ENCODE peak calls at places on chromosomes 13 and 19, in five cellular contexts. One of them, this sample, is unnamed.

GRCh38 chr13:109000207-109000606 is 370.8 kb downstream of the MYO16 start:
- DNase-seq in fibroblast of the aortic adventitia: no peak
- DNase-seq in fibroblast of pulmonary artery: no peak
- DNase-seq in upper lobe of left lung: no peak
- DNase-seq in choroid plexus epithelial cell: no peak
- DNase-seq in this sample: no peak

GRCh38 chr19:42281175-42282035 is 12.4 kb downstream of the CIC start:
- DNase-seq in fibroblast of the aortic adventitia: peak
- DNase-seq in fibroblast of pulmonary artery: peak
- DNase-seq in upper lobe of left lung: peak
- DNase-seq in choroid plexus epithelial cell: peak
- DNase-seq in this sample: no peak

GRCh38 chr13:64075543-64076271 is 2660.1 kb upstream of the PCDH20 start:
- DNase-seq in fibroblast of the aortic adventitia: no peak
- DNase-seq in fibroblast of pulmonary artery: no peak
- DNase-seq in upper lobe of left lung: peak
- DNase-seq in choroid plexus epithelial cell: no peak
- DNase-seq in this sample: no peak

GRCh38 chr13:36950330-36950729 is 30.3 kb upstream of the SMAD9 start:
- DNase-seq in fibroblast of the aortic adventitia: no peak
- DNase-seq in fibroblast of pulmonary artery: no peak
- DNase-seq in upper lobe of left lung: no peak
- DNase-seq in choroid plexus epithelial cell: no peak
- DNase-seq in this sample: no peak

GRCh38 chr13:104143760-104144406 is 1077.7 kb upstream of the SLC10A2 start:
- DNase-seq in fibroblast of the aortic adventitia: no peak
- DNase-seq in fibroblast of pulmonary artery: no peak
- DNase-seq in upper lobe of left lung: no peak
- DNase-seq in choroid plexus epithelial cell: no peak
- DNase-seq in this sample: no peak

GRCh38 chr13:37194428-37194861 is 89.0 kb upstream of the CSNK1A1L start:
- DNase-seq in fibroblast of the aortic adventitia: peak
- DNase-seq in fibroblast of pulmonary artery: peak
- DNase-seq in upper lobe of left lung: no peak
- DNase-seq in choroid plexus epithelial cell: peak
- DNase-seq in this sample: no peak

GRCh38 chr13:111143875-111144540 is 28.9 kb downstream of the ARHGEF7 start:
- DNase-seq in fibroblast of the aortic adventitia: peak
- DNase-seq in fibroblast of pulmonary artery: no peak
- DNase-seq in upper lobe of left lung: no peak
- DNase-seq in choroid plexus epithelial cell: no peak
- DNase-seq in this sample: no peak

GRCh38 chr13:44806841-44807240 is 182.4 kb downstream of the NUFIP1 start:
- DNase-seq in fibroblast of the aortic adventitia: no peak
- DNase-seq in fibroblast of pulmonary artery: no peak
- DNase-seq in upper lobe of left lung: no peak
- DNase-seq in choroid plexus epithelial cell: no peak
- DNase-seq in this sample: no peak

GRCh38 chr19:54708781-54709180 is 15.5 kb upstream of the KIR3DL3 start:
- DNase-seq in fibroblast of the aortic adventitia: no peak
- DNase-seq in fibroblast of pulmonary artery: no peak
- DNase-seq in upper lobe of left lung: peak
- DNase-seq in choroid plexus epithelial cell: no peak
- DNase-seq in this sample: no peak

GRCh38 chr13:40445557-40445990 is 220.9 kb downstream of the FOXO1 start:
- DNase-seq in fibroblast of the aortic adventitia: peak
- DNase-seq in fibroblast of pulmonary artery: peak
- DNase-seq in upper lobe of left lung: peak
- DNase-seq in choroid plexus epithelial cell: peak
- DNase-seq in this sample: peak

GRCh38 chr13:80551650-80552497 is 210.9 kb upstream of the SPRY2 start:
- DNase-seq in fibroblast of the aortic adventitia: no peak
- DNase-seq in fibroblast of pulmonary artery: no peak
- DNase-seq in upper lobe of left lung: no peak
- DNase-seq in choroid plexus epithelial cell: peak
- DNase-seq in this sample: no peak

GRCh38 chr13:40969169-40969901 is 49.8 kb downstream of the ELF1 start:
- DNase-seq in fibroblast of the aortic adventitia: no peak
- DNase-seq in fibroblast of pulmonary artery: no peak
- DNase-seq in upper lobe of left lung: no peak
- DNase-seq in choroid plexus epithelial cell: no peak
- DNase-seq in this sample: no peak

GRCh38 chr13:98984118-98984517 is 6.3 kb upstream of the DOCK9 start:
- DNase-seq in fibroblast of the aortic adventitia: no peak
- DNase-seq in fibroblast of pulmonary artery: no peak
- DNase-seq in upper lobe of left lung: no peak
- DNase-seq in choroid plexus epithelial cell: no peak
- DNase-seq in this sample: no peak

GRCh38 chr13:112983428-112984196 is 14.6 kb downstream of the MCF2L start:
- DNase-seq in fibroblast of the aortic adventitia: no peak
- DNase-seq in fibroblast of pulmonary artery: no peak
- DNase-seq in upper lobe of left lung: peak
- DNase-seq in choroid plexus epithelial cell: no peak
- DNase-seq in this sample: no peak

GRCh38 chr13:41648314-41648935 is 191.1 kb downstream of the RGCC start:
- DNase-seq in fibroblast of the aortic adventitia: peak
- DNase-seq in fibroblast of pulmonary artery: peak
- DNase-seq in upper lobe of left lung: no peak
- DNase-seq in choroid plexus epithelial cell: peak
- DNase-seq in this sample: no peak

GRCh38 chr19:1252818-1253513 is 4.6 kb downstream of the MIDN start:
- DNase-seq in fibroblast of the aortic adventitia: peak
- DNase-seq in fibroblast of pulmonary artery: peak
- DNase-seq in upper lobe of left lung: peak
- DNase-seq in choroid plexus epithelial cell: peak
- DNase-seq in this sample: peak

GRCh38 chr19:7982651-7983099 is 22.8 kb downstream of the ELAVL1 start:
- DNase-seq in fibroblast of the aortic adventitia: no peak
- DNase-seq in fibroblast of pulmonary artery: no peak
- DNase-seq in upper lobe of left lung: no peak
- DNase-seq in choroid plexus epithelial cell: no peak
- DNase-seq in this sample: no peak

GRCh38 chr13:46170687-46171086 is 11.3 kb downstream of the LCP1 start:
- DNase-seq in fibroblast of the aortic adventitia: no peak
- DNase-seq in fibroblast of pulmonary artery: peak
- DNase-seq in upper lobe of left lung: no peak
- DNase-seq in choroid plexus epithelial cell: peak
- DNase-seq in this sample: no peak

GRCh38 chr13:33072282-33072681 is 56.1 kb downstream of the KL start:
- DNase-seq in fibroblast of the aortic adventitia: peak
- DNase-seq in fibroblast of pulmonary artery: peak
- DNase-seq in upper lobe of left lung: no peak
- DNase-seq in choroid plexus epithelial cell: no peak
- DNase-seq in this sample: no peak

GRCh38 chr13:34108396-34108795 is 290.4 kb downstream of the RFC3 start:
- DNase-seq in fibroblast of the aortic adventitia: peak
- DNase-seq in fibroblast of pulmonary artery: peak
- DNase-seq in upper lobe of left lung: no peak
- DNase-seq in choroid plexus epithelial cell: peak
- DNase-seq in this sample: no peak

GRCh38 chr19:49616945-49617344 is 23.0 kb downstream of the RRAS start:
- DNase-seq in fibroblast of the aortic adventitia: no peak
- DNase-seq in fibroblast of pulmonary artery: no peak
- DNase-seq in upper lobe of left lung: no peak
- DNase-seq in choroid plexus epithelial cell: no peak
- DNase-seq in this sample: no peak

GRCh38 chr13:101706651-101707050 is 254.2 kb downstream of the ITGBL1 start:
- DNase-seq in fibroblast of the aortic adventitia: peak
- DNase-seq in fibroblast of pulmonary artery: peak
- DNase-seq in upper lobe of left lung: no peak
- DNase-seq in choroid plexus epithelial cell: peak
- DNase-seq in this sample: no peak

GRCh38 chr19:4302238-4302630 is at the start of gene TMIGD2:
- DNase-seq in fibroblast of the aortic adventitia: no peak
- DNase-seq in fibroblast of pulmonary artery: no peak
- DNase-seq in upper lobe of left lung: no peak
- DNase-seq in choroid plexus epithelial cell: no peak
- DNase-seq in this sample: no peak

GRCh38 chr19:38975214-38975860 is at the start of gene FBXO17:
- DNase-seq in fibroblast of the aortic adventitia: peak
- DNase-seq in fibroblast of pulmonary artery: peak
- DNase-seq in upper lobe of left lung: peak
- DNase-seq in choroid plexus epithelial cell: peak
- DNase-seq in this sample: peak

GRCh38 chr19:13848811-13849241 is 28.1 kb upstream of the NANOS3 start:
- DNase-seq in fibroblast of the aortic adventitia: no peak
- DNase-seq in fibroblast of pulmonary artery: no peak
- DNase-seq in upper lobe of left lung: no peak
- DNase-seq in choroid plexus epithelial cell: no peak
- DNase-seq in this sample: no peak

GRCh38 chr13:66689037-66689619 is 541.0 kb downstream of the PCDH9 start:
- DNase-seq in fibroblast of the aortic adventitia: peak
- DNase-seq in fibroblast of pulmonary artery: peak
- DNase-seq in upper lobe of left lung: no peak
- DNase-seq in choroid plexus epithelial cell: peak
- DNase-seq in this sample: no peak

GRCh38 chr13:110359840-110360301 is 52.8 kb downstream of the COL4A2 start:
- DNase-seq in fibroblast of the aortic adventitia: no peak
- DNase-seq in fibroblast of pulmonary artery: peak
- DNase-seq in upper lobe of left lung: no peak
- DNase-seq in choroid plexus epithelial cell: peak
- DNase-seq in this sample: no peak

GRCh38 chr13:40170091-40170490 is 496.4 kb downstream of the FOXO1 start:
- DNase-seq in fibroblast of the aortic adventitia: no peak
- DNase-seq in fibroblast of pulmonary artery: no peak
- DNase-seq in upper lobe of left lung: no peak
- DNase-seq in choroid plexus epithelial cell: no peak
- DNase-seq in this sample: no peak

GRCh38 chr13:20401958-20402856 is 123.5 kb downstream of the CRYL1 start:
- DNase-seq in fibroblast of the aortic adventitia: peak
- DNase-seq in fibroblast of pulmonary artery: peak
- DNase-seq in upper lobe of left lung: peak
- DNase-seq in choroid plexus epithelial cell: peak
- DNase-seq in this sample: no peak

GRCh38 chr19:5927439-5927821 is 13.4 kb downstream of the CAPS start:
- DNase-seq in fibroblast of the aortic adventitia: no peak
- DNase-seq in fibroblast of pulmonary artery: no peak
- DNase-seq in upper lobe of left lung: no peak
- DNase-seq in choroid plexus epithelial cell: no peak
- DNase-seq in this sample: peak
- TF ChIP-seq CTCF in fibroblast of the aortic adventitia: no peak
- TF ChIP-seq CTCF in fibroblast of pulmonary artery: no peak
- TF ChIP-seq CTCF in upper lobe of left lung: no peak
- TF ChIP-seq CTCF in choroid plexus epithelial cell: no peak
- TF ChIP-seq CTCF in this sample: no peak

GRCh38 chr13:30616927-30617314 is 799 bp upstream of the USPL1 start:
- DNase-seq in fibroblast of the aortic adventitia: peak
- DNase-seq in fibroblast of pulmonary artery: peak
- DNase-seq in upper lobe of left lung: no peak
- DNase-seq in choroid plexus epithelial cell: peak
- DNase-seq in this sample: peak

GRCh38 chr13:30618186-30618937 is 642 bp downstream of the USPL1 start:
- DNase-seq in fibroblast of the aortic adventitia: no peak
- DNase-seq in fibroblast of pulmonary artery: no peak
- DNase-seq in upper lobe of left lung: no peak
- DNase-seq in choroid plexus epithelial cell: peak
- DNase-seq in this sample: peak

GRCh38 chr13:30618938-30619289 is 1.2 kb downstream of the USPL1 start:
- DNase-seq in fibroblast of the aortic adventitia: no peak
- DNase-seq in fibroblast of pulmonary artery: no peak
- DNase-seq in upper lobe of left lung: no peak
- DNase-seq in choroid plexus epithelial cell: peak
- DNase-seq in this sample: no peak

GRCh38 chr13:30615851-30616311 is 1.8 kb upstream of the USPL1 start:
- DNase-seq in fibroblast of the aortic adventitia: peak
- DNase-seq in fibroblast of pulmonary artery: peak
- DNase-seq in upper lobe of left lung: no peak
- DNase-seq in choroid plexus epithelial cell: peak
- DNase-seq in this sample: peak

GRCh38 chr13:30617315-30618185 is at the start of gene USPL1:
- DNase-seq in fibroblast of the aortic adventitia: peak
- DNase-seq in fibroblast of pulmonary artery: peak
- DNase-seq in upper lobe of left lung: peak
- DNase-seq in choroid plexus epithelial cell: peak
- DNase-seq in this sample: peak
- TF ChIP-seq CTCF in fibroblast of the aortic adventitia: peak
- TF ChIP-seq CTCF in fibroblast of pulmonary artery: no peak
- TF ChIP-seq CTCF in upper lobe of left lung: peak
- TF ChIP-seq CTCF in choroid plexus epithelial cell: peak
- TF ChIP-seq CTCF in this sample: no peak

DNA sequence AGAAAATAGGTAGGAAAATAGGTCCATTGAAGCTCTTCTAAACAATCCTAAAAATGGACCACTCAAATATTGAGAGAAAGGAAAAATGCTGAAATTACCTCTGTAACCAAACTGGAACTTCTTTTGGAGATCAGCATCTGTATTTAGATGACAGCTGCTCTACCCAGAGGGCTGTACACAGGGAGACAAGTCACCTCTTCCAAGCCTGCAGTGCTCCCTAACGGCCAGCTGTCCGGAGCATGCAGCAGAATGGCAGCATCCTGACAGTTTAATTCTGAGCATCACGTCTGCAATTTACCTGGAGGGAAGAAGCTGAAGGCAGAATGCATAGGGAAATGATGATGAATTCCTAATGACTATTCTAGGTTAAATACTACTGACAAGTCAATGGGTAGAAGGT is 62.8 kb upstream of the DIAPH3 start:
- DNase-seq in fibroblast of the aortic adventitia: peak
- DNase-seq in fibroblast of pulmonary artery: peak
- DNase-seq in upper lobe of left lung: no peak
- DNase-seq in choroid plexus epithelial cell: peak
- DNase-seq in this sample: no peak
- TF ChIP-seq CTCF in fibroblast of the aortic adventitia: no peak
- TF ChIP-seq CTCF in fibroblast of pulmonary artery: peak
- TF ChIP-seq CTCF in upper lobe of left lung: no peak
- TF ChIP-seq CTCF in choroid plexus epithelial cell: peak
- TF ChIP-seq CTCF in this sample: no peak

DNA sequence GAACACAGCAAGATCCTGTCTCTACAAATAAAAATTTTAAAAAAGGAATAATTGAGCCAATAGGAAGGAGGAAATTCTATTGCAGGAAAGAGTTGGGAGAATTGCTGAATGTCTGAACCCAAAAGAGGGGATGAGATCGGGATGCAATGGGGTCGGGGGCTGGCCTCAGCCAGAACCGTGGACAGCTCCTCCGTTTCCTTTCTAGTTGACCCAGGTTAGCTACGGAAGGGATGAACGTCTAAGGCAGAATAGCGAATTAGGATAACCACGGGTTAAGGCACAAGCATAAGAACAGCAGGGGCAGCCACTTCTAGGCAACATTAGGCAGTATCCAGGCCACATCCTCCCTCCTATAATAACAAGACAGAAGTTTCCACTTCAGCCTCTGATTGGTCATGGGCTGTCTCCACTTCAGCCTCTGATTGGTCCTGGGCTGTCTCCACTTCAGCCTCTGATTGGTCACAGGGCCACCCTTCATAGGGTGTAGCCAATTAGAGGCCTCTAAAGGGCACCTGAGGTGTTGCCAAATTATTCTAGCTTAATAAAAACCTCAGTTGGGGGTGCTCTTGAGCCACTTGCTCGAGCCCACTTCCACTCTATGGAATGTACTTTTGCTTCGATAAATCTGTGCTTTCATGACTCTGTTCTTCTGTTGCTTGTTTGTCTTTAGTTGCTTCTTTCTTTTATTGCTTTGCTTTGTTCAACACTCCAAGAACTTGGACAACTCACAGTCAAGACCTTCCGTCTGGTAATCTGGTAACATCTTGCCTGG is 24.9 kb upstream of the TPM4 start:
- DNase-seq in fibroblast of the aortic adventitia: peak
- DNase-seq in fibroblast of pulmonary artery: peak
- DNase-seq in upper lobe of left lung: no peak
- DNase-seq in choroid plexus epithelial cell: peak
- DNase-seq in this sample: no peak
- TF ChIP-seq CTCF in fibroblast of the aortic adventitia: no peak
- TF ChIP-seq CTCF in fibroblast of pulmonary artery: no peak
- TF ChIP-seq CTCF in upper lobe of left lung: no peak
- TF ChIP-seq CTCF in choroid plexus epithelial cell: peak
- TF ChIP-seq CTCF in this sample: no peak

GRCh38 chr13:100323937-100324336 is 235.0 kb downstream of the PCCA start:
- DNase-seq in fibroblast of the aortic adventitia: no peak
- DNase-seq in fibroblast of pulmonary artery: no peak
- DNase-seq in upper lobe of left lung: no peak
- DNase-seq in choroid plexus epithelial cell: no peak
- DNase-seq in this sample: no peak
- TF ChIP-seq CTCF in fibroblast of the aortic adventitia: no peak
- TF ChIP-seq CTCF in fibroblast of pulmonary artery: no peak
- TF ChIP-seq CTCF in upper lobe of left lung: no peak
- TF ChIP-seq CTCF in choroid plexus epithelial cell: no peak
- TF ChIP-seq CTCF in this sample: no peak

This sample was measured in GM20000.